ENCODE peak calls at places on chromosomes 2 and 18, in four cellular contexts. C, D, U and T are unnamed samples.

GRCh38 chr2:30255466-30256408 is 24.4 kb downstream of the LBH start:
- DNase-seq in C (no peak), D (no peak), U (no peak), T (no peak)

GRCh38 chr18:9130195-9130594 is 6.4 kb upstream of the ANKRD12 start:
- DNase-seq in C (no peak), D (no peak), U (no peak), T (no peak)

GRCh38 chr2:25821225-25822056 is 56.8 kb downstream of the ASXL2 start:
- DNase-seq in C (no peak), D (no peak), U (no peak), T (no peak)

GRCh38 chr2:20050104-20050711 is 1.2 kb downstream of the LAPTM4A start:
- DNase-seq in C (no peak), D (no peak), U (no peak), T (peak; percentile 75)

GRCh38 chr2:217030081-217030480 is 170.2 kb upstream of the TNP1 start:
- DNase-seq in C (no peak), D (no peak), U (no peak), T (no peak)

GRCh38 chr2:55038428-55038827 is 11.8 kb downstream of the RTN4 start:
- DNase-seq in C (no peak), D (no peak), U (no peak), T (no peak)

GRCh38 chr2:237604960-237605359 is 14.4 kb upstream of the RAB17 start:
- DNase-seq in C (no peak), D (no peak), U (peak; percentile 87), T (no peak)

GRCh38 chr18:8705280-8705940 is at the start of gene MTCL1:
- DNase-seq in C (peak; percentile 37), D (no peak), U (peak; percentile 51), T (peak; percentile 88)

GRCh38 chr2:164810843-164811242 is 30.8 kb downstream of the COBLL1 start:
- DNase-seq in C (no peak), D (no peak), U (no peak), T (no peak)

GRCh38 chr2:162926501-162926900 is 87.9 kb upstream of the KCNH7 start:
- DNase-seq in C (no peak), D (no peak), U (peak; percentile 42), T (no peak)

GRCh38 chr2:1744151-1744445 is 217 bp downstream of the PXDN start:
- DNase-seq in C (peak; percentile 40), D (no peak), U (no peak), T (no peak)

GRCh38 chr2:180505203-180505602 is 475.2 kb upstream of the UBE2E3 start:
- DNase-seq in C (no peak), D (no peak), U (no peak), T (no peak)

GRCh38 chr2:109239720-109240119 is 110.7 kb downstream of the SH3RF3 start:
- DNase-seq in C (no peak), D (no peak), U (peak; percentile 61), T (no peak)

GRCh38 chr2:88016948-88017779 is 817 bp upstream of the RNU2-63P start:
- DNase-seq in C (peak; percentile 33), D (no peak), U (peak; percentile 88), T (peak; percentile 76)

GRCh38 chr2:235669269-235669831 is 175.5 kb downstream of the AGAP1 start:
- DNase-seq in C (peak; percentile 64), D (peak; percentile 73), U (peak; percentile 89), T (no peak)